ENCODE peak calls at places on chromosome 15, in four cellular contexts. T is HFF-Myc; Q is choroid plexus epithelial cell; B is CD8-positive, alpha-beta T cell. M is an unnamed sample.

GRCh38 chr15:42549782-42550392 is 1.2 kb downstream of the HAUS2 start:
- DNase-seq in T (no peak), Q (no peak), B (no peak), M (no peak)

GRCh38 chr15:53962646-53963561 is 15.3 kb upstream of the UNC13C start:
- DNase-seq in T (no peak), Q (peak), B (no peak), M (no peak)

GRCh38 chr15:85763157-85763556 is 31.6 kb downstream of the KLHL25 start:
- DNase-seq in T (no peak), Q (no peak), B (no peak), M (no peak)

GRCh38 chr15:79310612-79310984 is 314 bp upstream of the TMED3 start:
- DNase-seq in T (no peak), Q (peak), B (no peak), M (no peak)

GRCh38 chr15:55993804-55994539 is 560 bp upstream of the NEDD4 start:
- DNase-seq in T (no peak), Q (peak), B (no peak), M (no peak)

GRCh38 chr15:29143909-29144308 is 125.7 kb downstream of the NSMCE3 start:
- DNase-seq in T (peak), Q (peak), B (no peak), M (peak)

GRCh38 chr15:48361690-48362089 is 30.5 kb downstream of the DUT start:
- DNase-seq in T (no peak), Q (no peak), B (no peak), M (no peak)

GRCh38 chr15:90471769-90472168 is 58.0 kb upstream of the CRTC3 start:
- DNase-seq in T (no peak), Q (no peak), B (no peak), M (no peak)

GRCh38 chr15:65868546-65869126 is 655 bp upstream of the RAB11A start:
- DNase-seq in T (no peak), Q (no peak), B (no peak), M (no peak)

GRCh38 chr15:62895139-62895866 is 147.2 kb upstream of the TPM1 start:
- DNase-seq in T (no peak), Q (peak), B (no peak), M (no peak)

GRCh38 chr15:50053457-50053856 is 65.6 kb downstream of the ATP8B4 start:
- DNase-seq in T (no peak), Q (no peak), B (no peak), M (no peak)

GRCh38 chr15:61318276-61318675 is 89.2 kb upstream of the RORA start:
- DNase-seq in T (no peak), Q (no peak), B (no peak), M (no peak)

GRCh38 chr15:42729409-42729808 is 7.5 kb downstream of the CDAN1 start:
- DNase-seq in T (no peak), Q (no peak), B (no peak), M (no peak)

GRCh38 chr15:51621155-51621554 is 1.4 kb downstream of the DMXL2 start:
- DNase-seq in T (no peak), Q (no peak), B (no peak), M (no peak)

GRCh38 chr15:44550256-44550655 is 13.3 kb downstream of the EIF3J start:
- DNase-seq in T (no peak), Q (peak), B (no peak), M (no peak)

GRCh38 chr15:92910451-92910850 is 10.3 kb downstream of the CHD2 start:
- DNase-seq in T (no peak), Q (no peak), B (no peak), M (no peak)

GRCh38 chr15:34358367-34358766 is 8.6 kb downstream of the LPCAT4 start:
- DNase-seq in T (no peak), Q (peak), B (no peak), M (no peak)

GRCh38 chr15:68843425-68844311 is 23.0 kb upstream of the ANP32A start:
- DNase-seq in T (no peak), Q (peak), B (peak), M (no peak)

GRCh38 chr15:80480171-80480811 is 76.1 kb downstream of the ARNT2 start:
- DNase-seq in T (no peak), Q (peak), B (no peak), M (no peak)

DNA sequence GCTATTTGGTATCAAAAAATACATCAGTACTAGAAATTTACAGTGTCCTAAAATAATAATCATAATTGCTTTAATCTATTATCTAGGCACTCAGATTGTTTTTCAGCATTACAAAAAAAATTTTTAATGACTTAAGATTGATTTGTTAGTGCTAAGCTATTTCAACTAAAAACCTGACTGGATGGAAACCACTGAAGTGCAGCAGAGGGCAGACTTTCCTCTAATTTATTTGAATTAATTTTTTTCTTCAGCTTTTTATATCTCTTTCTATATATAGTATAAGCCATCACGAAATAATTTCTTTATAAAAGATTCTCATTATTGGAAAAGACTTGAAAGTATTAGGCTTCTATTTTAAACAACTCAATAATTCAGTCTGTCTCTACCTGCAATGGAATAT is 131.4 kb downstream of the IQCH start:
- DNase-seq in T (no peak), Q (peak), B (no peak), M (no peak)
- TF ChIP-seq CTCF in T (no peak), Q (peak), B (no peak), M (peak)

GRCh38 chr15:32091505-32092380 is 61.4 kb downstream of the CHRNA7 start:
- DNase-seq in T (no peak), Q (no peak), B (no peak), M (no peak)
- H3K4me3 ChIP-seq in T (no peak), Q (no peak), B (no peak), M (no peak)

DNA sequence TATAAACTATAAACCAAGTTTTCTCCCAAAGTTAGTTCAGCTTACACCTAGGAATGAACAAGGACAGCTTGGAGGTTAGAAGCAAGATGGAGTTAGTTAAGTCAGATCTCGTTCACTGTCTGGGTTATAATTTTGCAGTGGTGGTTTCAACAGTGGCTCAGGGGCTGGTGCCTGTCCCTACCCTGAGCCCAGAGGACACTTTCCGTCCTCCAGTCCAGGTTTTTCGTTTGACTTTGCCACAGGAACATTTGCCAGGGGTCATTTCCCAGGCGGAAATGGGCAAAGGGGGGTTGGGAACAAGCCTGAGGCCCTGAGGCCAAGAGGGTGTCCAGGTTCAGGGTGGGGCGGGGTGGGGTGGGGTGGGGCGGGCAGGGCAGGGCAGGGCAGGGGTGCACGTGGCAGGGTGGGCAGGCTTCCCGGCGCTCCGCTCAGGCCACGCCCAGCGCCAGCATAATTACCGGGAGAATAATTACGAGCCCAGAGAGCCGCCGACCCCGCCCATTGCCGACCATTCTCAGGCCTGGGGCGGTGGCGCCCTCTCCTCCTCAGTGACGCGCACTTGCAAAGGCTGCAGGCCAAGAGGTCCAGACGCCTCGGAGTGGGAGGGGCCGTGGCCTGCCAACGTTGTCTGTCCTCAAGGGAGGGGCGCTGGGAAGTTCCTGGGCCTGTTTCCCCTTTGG is 70.4 kb downstream of the KLF13 start:
- DNase-seq in T (peak), Q (peak), B (no peak), M (peak)
- TF ChIP-seq CTCF in T (no peak), Q (no peak), B (no peak), M (no peak)

DNA sequence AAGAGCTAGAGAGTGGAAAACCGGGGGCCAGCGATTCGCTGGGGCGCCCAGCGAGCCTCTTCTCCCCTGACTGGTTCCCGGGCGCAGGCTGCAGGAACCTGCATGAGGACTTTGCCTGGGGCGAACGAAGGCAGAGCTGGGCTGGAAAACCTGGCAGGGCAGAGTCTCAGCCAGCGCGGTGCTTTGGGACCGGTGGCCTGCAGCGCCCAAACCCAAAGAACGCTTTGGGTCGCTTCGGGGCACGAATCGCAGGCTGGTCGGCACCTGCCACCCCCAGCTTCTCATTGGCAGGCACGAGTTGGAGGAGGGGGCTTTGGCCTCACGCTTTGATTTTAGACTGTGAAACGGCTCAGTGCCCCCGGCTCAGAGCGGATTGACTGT is 3.0 kb downstream of the ONECUT1 start:
- DNase-seq in T (no peak), Q (no peak), B (no peak), M (no peak)
- H3K4me3 ChIP-seq in T (no peak), Q (no peak), B (no peak), M (no peak)

DNA sequence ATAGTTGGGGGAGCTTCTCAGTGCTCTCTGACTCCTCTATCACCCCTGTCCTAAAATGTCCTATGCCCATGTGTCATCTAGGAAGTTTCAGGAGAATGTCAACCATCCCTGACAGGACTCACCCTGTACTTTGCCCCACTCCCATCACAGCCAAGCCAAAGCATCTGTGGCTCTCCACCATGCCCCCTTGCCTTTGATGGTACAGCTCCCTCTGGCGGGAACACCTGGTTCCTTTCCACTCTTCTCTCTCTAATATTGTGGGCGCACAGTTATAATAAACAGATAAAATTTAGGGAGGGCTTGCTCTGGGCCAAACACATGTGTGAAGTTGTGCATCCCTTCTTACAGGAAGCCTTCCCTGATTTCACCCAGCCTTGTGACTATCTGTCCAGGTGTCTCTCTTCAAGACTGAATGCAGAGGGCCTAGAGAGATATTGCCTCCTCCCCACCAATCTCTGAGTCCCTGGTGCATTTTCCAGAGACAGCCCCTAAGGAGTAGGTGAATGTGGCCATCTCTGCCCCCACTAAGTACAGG is 62.8 kb downstream of the ISG20 start:
- DNase-seq in T (no peak), Q (peak), B (no peak), M (no peak)
- TF ChIP-seq CTCF in T (peak), Q (peak), B (no peak), M (no peak)

GRCh38 chr15:82808634-82809041 is 790 bp upstream of the WHAMM start:
- DNase-seq in T (no peak), Q (no peak), B (no peak), M (no peak)
- H3K4me3 ChIP-seq in T (no peak), Q (no peak), B (no peak), M (no peak)

GRCh38 chr15:101694261-101694660 is 30.0 kb downstream of the TARS3 start:
- DNase-seq in T (no peak), Q (no peak), B (no peak), M (no peak)
- TF ChIP-seq CTCF in T (peak), Q (peak), B (no peak), M (no peak)

GRCh38 chr15:39511915-39512260 is 69.0 kb upstream of the THBS1 start:
- DNase-seq in T (peak), Q (peak), B (no peak), M (no peak)

GRCh38 chr15:39509941-39510845 is 70.7 kb upstream of the THBS1 start:
- DNase-seq in T (no peak), Q (no peak), B (no peak), M (no peak)

GRCh38 chr15:39508536-39508935 is 72.3 kb upstream of the THBS1 start:
- DNase-seq in T (no peak), Q (no peak), B (no peak), M (no peak)

GRCh38 chr15:39514933-39515332 is 65.9 kb upstream of the THBS1 start:
- DNase-seq in T (no peak), Q (no peak), B (no peak), M (no peak)

DNA sequence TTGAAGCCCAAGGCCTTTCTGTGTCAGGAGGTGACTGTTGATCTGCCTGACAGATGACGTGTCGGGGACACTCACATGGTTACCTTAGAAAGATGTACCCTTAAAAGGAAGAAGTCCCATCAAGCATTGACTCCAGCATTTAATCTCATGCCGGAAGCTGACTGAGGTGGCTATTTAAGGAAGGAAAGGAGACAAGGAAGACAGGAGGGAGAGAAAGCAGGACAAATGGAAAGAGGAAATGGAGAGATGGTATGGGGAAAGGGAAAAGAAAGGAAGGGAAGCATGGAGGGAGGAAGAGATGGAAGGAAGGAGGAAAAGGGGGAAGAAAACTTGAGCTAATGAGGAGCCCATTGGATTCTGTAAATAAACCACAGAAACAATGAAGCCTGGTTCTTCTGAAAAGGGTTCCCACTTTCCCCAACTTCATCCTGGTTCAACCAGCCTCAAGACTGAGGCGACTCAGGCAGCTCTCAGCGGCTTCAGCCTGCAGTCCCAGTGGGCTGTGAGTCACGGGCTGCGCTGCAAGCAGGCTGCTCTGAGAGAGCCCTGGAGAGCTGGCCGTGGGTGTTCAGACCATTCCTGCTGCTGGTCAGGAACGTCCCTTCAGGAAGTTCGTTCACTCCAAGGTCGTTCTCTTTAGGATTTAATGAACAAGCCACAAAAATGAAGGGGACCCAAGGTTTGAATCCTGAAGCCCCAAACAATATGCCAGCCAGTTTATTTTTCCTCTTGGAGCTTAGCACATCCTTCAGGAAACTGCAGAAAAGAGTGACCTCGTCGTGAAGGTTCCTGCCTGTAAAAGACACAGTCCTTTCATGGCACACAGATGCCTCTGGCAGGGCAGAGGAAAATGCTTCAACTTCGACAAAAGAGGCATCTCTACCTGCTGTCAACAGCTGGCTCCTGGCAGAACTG is 69.6 kb upstream of the THBS1 start:
- DNase-seq in T (peak), Q (peak), B (no peak), M (peak)
- H3K4me3 ChIP-seq in T (no peak), Q (no peak), B (no peak), M (no peak)

GRCh38 chr15:83010709-83011270 is 649 bp downstream of the C15orf40 start:
- DNase-seq in T (peak), Q (peak), B (peak), M (peak)

GRCh38 chr15:83015361-83015760 is 3.9 kb upstream of the C15orf40 start:
- DNase-seq in T (no peak), Q (no peak), B (no peak), M (no peak)

GRCh38 chr15:83014205-83014653 is 2.8 kb upstream of the C15orf40 start:
- DNase-seq in T (no peak), Q (no peak), B (no peak), M (no peak)

GRCh38 chr15:83012038-83012490 is 625 bp upstream of the C15orf40 start:
- DNase-seq in T (no peak), Q (no peak), B (no peak), M (no peak)

GRCh38 chr15:83011271-83012037 is at the start of gene C15orf40:
- DNase-seq in T (peak), Q (peak), B (peak), M (no peak)
- TF ChIP-seq CTCF in T (peak), Q (peak), B (no peak), M (peak)

DNA sequence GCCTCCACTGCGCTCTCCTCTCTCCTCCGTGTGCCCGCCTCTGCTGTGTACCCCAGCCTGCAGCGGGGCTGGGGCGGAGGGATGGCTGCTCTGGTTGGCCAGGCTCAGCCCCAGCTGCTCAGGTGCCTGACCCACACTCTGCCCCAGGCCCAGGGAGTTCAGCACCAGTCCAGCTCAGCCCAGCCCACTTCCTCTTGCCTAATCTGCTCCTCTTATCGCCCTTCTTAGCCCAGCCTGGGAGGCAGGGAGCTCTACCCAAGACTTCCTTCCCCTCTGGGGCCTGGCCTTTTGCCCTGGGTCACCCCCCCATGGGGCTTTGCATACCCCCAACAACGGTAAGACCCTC is 1.1 kb upstream of the PLCB2 start:
- DNase-seq in T (no peak), Q (no peak), B (no peak), M (no peak)
- H3K4me3 ChIP-seq in T (no peak), Q (no peak), B (peak), M (no peak)

M was measured in BJ.